ENCODE peak calls at places on chromosomes 7 and 10, in four cellular contexts. N is CD4-positive, alpha-beta T cell; Z is activated T-cell treated with anti-CD3 and anti-CD28 coated beads, Interleukin-2, amount 50 U/mL, for 24 hours; B is NCI-H1417. H is an unnamed sample.

GRCh38 chr10:132591166-132591971 is 53.8 kb downstream of the INPP5A start:
- DNase-seq in N (no peak), Z (no peak), B (no peak), H (no peak)

GRCh38 chr7:45653209-45653907 is 79.2 kb downstream of the ADCY1 start:
- DNase-seq in N (no peak), Z (no peak), B (no peak), H (no peak)

GRCh38 chr7:139374246-139374645 is 14.6 kb downstream of the LUC7L2 start:
- DNase-seq in N (no peak), Z (no peak), B (no peak), H (no peak)

GRCh38 chr7:139629392-139630082 is 106.1 kb downstream of the CLEC2L start:
- DNase-seq in N (no peak), Z (no peak), B (no peak), H (no peak)

GRCh38 chr7:136617176-136617575 is 251.3 kb upstream of the CHRM2 start:
- DNase-seq in N (no peak), Z (no peak), B (no peak), H (no peak)

GRCh38 chr7:42095791-42096190 is 141.2 kb downstream of the GLI3 start:
- DNase-seq in N (no peak), Z (no peak), B (no peak), H (no peak)

GRCh38 chr7:79272938-79273337 is 180.5 kb downstream of the MAGI2 start:
- DNase-seq in N (no peak), Z (no peak), B (no peak), H (no peak)

GRCh38 chr10:21015838-21016237 is 118.7 kb upstream of the NEBL start:
- DNase-seq in N (no peak), Z (no peak), B (no peak), H (no peak)

GRCh38 chr10:16478801-16479200 is 42.0 kb downstream of the PTER start:
- DNase-seq in N (no peak), Z (no peak), B (no peak), H (no peak)